ENCODE peak calls at places on chromosomes 2 and 18, in eight cellular contexts. R is heart right ventricle, D is cardiac muscle cell, Q is cardiac fibroblast, J is heart left ventricle, W is body of pancreas, A is HFFc6, P is lung. K is an unnamed sample.

GRCh38 chr2:230669386-230669935 is 43.2 kb upstream of the CAB39 start:
- DNase-seq in Q (no peak), W (no peak), A (no peak), P (no peak), D (no peak), R (no peak), J (no peak), K (no peak)

GRCh38 chr18:28044036-28044435 is 132.9 kb downstream of the CDH2 start:
- DNase-seq in A (no peak), P (no peak), W (no peak), D (no peak), Q (no peak), J (no peak), R (no peak), K (no peak)

GRCh38 chr2:109611467-109612095 is 2.2 kb downstream of the SEPTIN10 start:
- DNase-seq in A (peak), D (peak), R (no peak), W (no peak), P (no peak), Q (peak), J (no peak), K (no peak)

GRCh38 chr2:203867561-203868200 is at the start of gene CTLA4:
- DNase-seq in R (no peak), J (no peak), Q (no peak), P (no peak), D (no peak), W (no peak), A (no peak), K (no peak)

GRCh38 chr2:189501487-189501886 is 60.2 kb downstream of the WDR75 start:
- DNase-seq in A (no peak), Q (no peak), J (no peak), D (no peak), R (no peak), P (no peak), W (no peak), K (no peak)

GRCh38 chr2:240959941-240960308 is 38.5 kb upstream of the SNED1 start:
- DNase-seq in P (peak), A (no peak), W (no peak), R (no peak), Q (no peak), J (no peak), D (no peak), K (no peak)

GRCh38 chr2:171136024-171136423 is 24.7 kb downstream of the TLK1 start:
- DNase-seq in J (no peak), R (no peak), P (no peak), Q (no peak), W (no peak), D (no peak), A (no peak), K (no peak)

GRCh38 chr18:79737426-79737825 is 57.8 kb downstream of the CTDP1 start:
- DNase-seq in J (no peak), D (no peak), R (no peak), P (no peak), A (no peak), Q (no peak), W (no peak), K (no peak)

GRCh38 chr2:236717719-236718118 is 148.1 kb downstream of the ACKR3 start:
- DNase-seq in Q (no peak), A (no peak), J (no peak), D (no peak), P (no peak), R (no peak), W (no peak), K (no peak)

GRCh38 chr2:231039821-231040364 is 2.6 kb downstream of the C2orf72 start:
- DNase-seq in D (no peak), R (no peak), P (no peak), J (no peak), W (no peak), Q (no peak), A (no peak), K (no peak)

GRCh38 chr18:4823091-4823490 is 368.0 kb upstream of the DLGAP1 start:
- DNase-seq in W (no peak), A (no peak), Q (no peak), R (no peak), J (no peak), D (no peak), P (no peak), K (no peak)

GRCh38 chr2:1830936-1831616 is 86.8 kb upstream of the PXDN start:
- DNase-seq in A (no peak), P (no peak), R (no peak), W (no peak), J (no peak), D (peak), Q (peak), K (no peak)

GRCh38 chr2:31138037-31138962 is at the start of gene GALNT14:
- DNase-seq in D (peak), J (peak), R (peak), A (peak), Q (peak), W (peak), P (peak), K (peak)

GRCh38 chr2:26911911-26912861 is 58.3 kb upstream of the MAPRE3 start:
- DNase-seq in Q (no peak), A (no peak), D (no peak), W (peak), P (no peak), R (no peak), J (no peak), K (no peak)

GRCh38 chr2:226979004-226979403 is 143.2 kb downstream of the RHBDD1 start:
- DNase-seq in P (no peak), R (no peak), J (no peak), W (no peak), D (no peak), Q (no peak), A (no peak), K (no peak)

GRCh38 chr2:111694690-111695089 is 189.3 kb downstream of the ANAPC1 start:
- DNase-seq in J (peak), A (peak), P (no peak), D (peak), Q (peak), W (peak), R (no peak), K (no peak)

GRCh38 chr18:5543036-5543671 is 643 bp downstream of the EPB41L3 start:
- DNase-seq in A (no peak), W (peak), R (peak), D (no peak), J (no peak), Q (no peak), P (no peak), K (peak)

GRCh38 chr2:120596990-120597594 is 138.6 kb upstream of the GLI2 start:
- DNase-seq in D (peak), R (peak), Q (peak), J (peak), A (peak), W (peak), P (no peak), K (no peak)

GRCh38 chr2:237895544-237896506 is 36.4 kb downstream of the RAMP1 start:
- DNase-seq in A (no peak), J (peak), P (no peak), W (peak), Q (no peak), D (no peak), R (peak), K (no peak)

GRCh38 chr18:59927246-59927825 is 27.5 kb downstream of the PMAIP1 start:
- DNase-seq in J (no peak), Q (peak), P (no peak), A (no peak), W (no peak), R (no peak), D (peak), K (no peak)

GRCh38 chr2:146949400-146949799 is 895.4 kb upstream of the ACVR2A start:
- DNase-seq in W (no peak), J (no peak), R (no peak), D (no peak), A (no peak), P (no peak), Q (no peak), K (no peak)

GRCh38 chr2:174059178-174059874 is 94.2 kb upstream of the SP3 start:
- DNase-seq in D (peak), P (no peak), J (no peak), W (no peak), R (no peak), Q (peak), A (peak), K (no peak)

GRCh38 chr18:27769152-27769551 is 407.8 kb downstream of the CDH2 start:
- DNase-seq in R (no peak), J (no peak), P (no peak), A (no peak), W (no peak), D (no peak), Q (no peak), K (no peak)

GRCh38 chr2:175630319-175631246 is 371.5 kb downstream of the LNPK start:
- DNase-seq in Q (no peak), A (no peak), W (no peak), R (no peak), P (no peak), J (no peak), D (no peak), K (no peak)

GRCh38 chr2:186382932-186383331 is 103.1 kb upstream of the ZC3H15 start:
- DNase-seq in A (no peak), P (no peak), W (no peak), Q (no peak), R (no peak), D (no peak), J (no peak), K (no peak)

GRCh38 chr2:142585785-142586184 is 291.7 kb upstream of the KYNU start:
- DNase-seq in D (no peak), W (no peak), R (no peak), A (no peak), J (no peak), Q (no peak), P (no peak), K (no peak)

GRCh38 chr2:41947701-41948396 is 100.0 kb upstream of the PKDCC start:
- DNase-seq in J (peak), P (no peak), R (peak), Q (no peak), A (no peak), D (peak), W (no peak), K (no peak)

GRCh38 chr18:57727952-57728807 is 74.9 kb downstream of the ATP8B1 start:
- DNase-seq in D (peak), R (no peak), J (no peak), A (no peak), P (no peak), W (no peak), Q (peak), K (no peak)

GRCh38 chr2:235328991-235329390 is 164.9 kb upstream of the AGAP1 start:
- DNase-seq in D (peak), W (no peak), P (no peak), Q (peak), R (no peak), J (no peak), A (no peak), K (no peak)

GRCh38 chr2:69933839-69934613 is 19.1 kb downstream of the MXD1 start:
- DNase-seq in J (no peak), A (peak), W (no peak), Q (peak), D (peak), R (no peak), P (no peak), K (no peak)

DNA sequence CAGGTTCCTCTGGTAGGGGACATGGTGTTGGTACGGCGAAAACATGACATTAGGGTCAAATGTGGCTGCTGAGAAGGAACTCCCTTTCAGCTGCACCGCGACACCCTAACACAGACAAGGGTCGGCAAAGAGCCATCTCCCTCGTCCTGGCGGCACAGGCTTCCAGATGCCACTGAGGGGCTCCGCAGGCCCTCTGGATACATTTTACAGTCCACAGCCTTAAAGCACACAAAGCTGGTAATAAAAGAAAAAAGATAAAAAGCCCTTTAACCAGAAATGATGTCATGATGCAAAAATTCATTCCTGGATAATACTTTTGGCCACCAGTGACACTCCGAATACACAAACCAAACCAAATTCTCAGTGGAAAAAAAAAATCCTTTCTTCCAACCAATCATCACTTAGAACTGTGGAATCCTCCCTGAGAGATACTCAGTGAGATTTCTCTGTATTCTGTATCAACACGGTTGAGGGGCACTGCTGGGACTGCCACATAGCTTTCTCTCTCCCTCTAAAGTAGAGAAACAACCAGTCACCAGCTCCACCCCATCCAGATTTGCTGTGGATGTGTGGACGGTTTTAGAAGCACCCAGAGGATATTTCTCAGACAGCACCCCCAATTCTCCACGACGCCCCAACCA is 174.8 kb downstream of the HDAC4 start:
- DNase-seq in A (peak), D (peak), Q (peak), R (no peak), P (no peak), W (no peak), J (no peak), K (no peak)
- TF ChIP-seq CTCF in A (no peak), D (peak), Q (no peak), R (no peak), P (no peak), W (no peak), J (no peak), K (no peak)

GRCh38 chr18:47981320-47981719 is 50.9 kb upstream of the SMAD2 start:
- DNase-seq in J (no peak), R (no peak), W (no peak), D (no peak), A (no peak), Q (no peak), P (no peak), K (no peak)
- TF ChIP-seq CTCF in J (no peak), R (no peak), W (no peak), D (no peak), A (no peak), Q (no peak), P (no peak), K (no peak)

GRCh38 chr18:63820694-63821093 is 45.5 kb downstream of the SERPINB7 start:
- DNase-seq in A (no peak), P (no peak), W (no peak), R (no peak), Q (no peak), D (no peak), J (no peak), K (no peak)

GRCh38 chr18:63824220-63824525 is 49.0 kb downstream of the SERPINB7 start:
- DNase-seq in A (no peak), J (no peak), W (no peak), R (no peak), Q (no peak), D (no peak), P (no peak), K (no peak)

GRCh38 chr18:63828120-63828519 is 52.9 kb downstream of the SERPINB7 start:
- DNase-seq in D (no peak), A (peak), Q (no peak), P (no peak), W (no peak), R (no peak), J (no peak), K (no peak)

GRCh38 chr18:63819780-63820179 is 44.6 kb downstream of the SERPINB7 start:
- DNase-seq in J (no peak), P (no peak), W (no peak), A (peak), Q (no peak), R (no peak), D (no peak), K (no peak)

GRCh38 chr18:63823516-63824219 is 48.5 kb downstream of the SERPINB7 start:
- DNase-seq in D (peak), Q (peak), R (peak), J (no peak), W (peak), P (peak), A (peak), K (no peak)
- TF ChIP-seq CTCF in D (peak), Q (peak), R (peak), J (no peak), W (peak), P (no peak), A (peak), K (peak)

DNA sequence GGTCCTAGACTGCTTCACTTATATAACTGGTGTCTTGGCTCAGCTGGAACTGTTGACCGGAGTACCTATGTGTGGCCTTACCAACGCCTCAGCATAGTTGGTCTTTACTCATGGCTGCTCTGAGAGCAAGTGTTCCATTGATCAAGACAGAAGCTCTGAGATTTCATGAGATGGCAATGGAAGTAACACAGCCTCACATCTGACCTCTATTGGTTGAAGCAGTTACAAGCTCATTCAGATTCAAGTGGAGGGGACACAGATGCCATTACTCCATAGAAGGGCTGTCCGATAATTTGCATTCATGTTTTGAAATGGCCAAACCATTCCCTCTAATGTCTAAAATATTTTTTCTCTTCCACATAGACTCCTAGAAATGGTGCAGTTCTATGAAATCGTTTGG is 46.4 kb upstream of the STK39 start:
- DNase-seq in A (no peak), J (no peak), D (no peak), R (no peak), Q (no peak), P (no peak), W (no peak), K (no peak)
- TF ChIP-seq CTCF in A (peak), J (no peak), D (peak), R (no peak), Q (no peak), P (no peak), W (peak), K (no peak)

K was measured in D721Med.